ENCODE peak calls at places on chromosomes 1 and 21, in eight cellular contexts. C is mammary epithelial cell, U is IMR-90, D is mesenchymal stem cell, J is endodermal cell, I is colonic mucosa, H is mesendoderm, L is K562. B is an unnamed sample. For H3K4me1, the result is how much of the 10 kb centered on the place peaks cover.

GRCh38 chr1:156676820-156677615 is at the start of gene NES:
- DNase-seq in I (peak), L (peak), D (peak), C (no peak), J (peak), H (peak), U (peak), B (peak)

GRCh38 chr1:53734650-53735211 is 4.2 kb downstream of the GLIS1 start:
- DNase-seq in J (peak), H (no peak), L (no peak), U (peak), C (no peak), D (peak), I (no peak), B (peak)

GRCh38 chr1:54585181-54586066 is 37.4 kb downstream of the ACOT11 start:
- DNase-seq in J (no peak), I (no peak), C (no peak), L (no peak), D (no peak), H (no peak), U (peak), B (no peak)

GRCh38 chr21:38219049-38219628 is 37.7 kb upstream of the KCNJ15 start:
- DNase-seq in L (peak), I (peak), C (peak), U (peak), D (peak), H (peak), J (peak), B (peak)

GRCh38 chr1:79845951-79846350 is 839.4 kb upstream of the ADGRL4 start:
- DNase-seq in J (no peak), I (no peak), L (no peak), C (no peak), H (no peak), D (peak), U (peak), B (peak)

GRCh38 chr1:84174051-84174556 is 30.0 kb downstream of the PRKACB start:
- DNase-seq in H (peak), I (no peak), L (no peak), D (peak), U (peak), J (no peak), C (peak), B (peak)

GRCh38 chr1:192831706-192832355 is 23.0 kb downstream of the RGS2 start:
- DNase-seq in H (no peak), U (peak), L (no peak), I (no peak), J (no peak), C (peak), D (no peak), B (peak)

GRCh38 chr1:166166701-166167394 is at the start of gene FAM78B:
- DNase-seq in C (peak), U (peak), I (peak), H (peak), D (peak), J (peak), L (peak), B (peak)

GRCh38 chr1:93196591-93196990 is 16.1 kb downstream of the CCDC18 start:
- DNase-seq in D (peak), J (no peak), I (no peak), L (no peak), U (peak), C (no peak), H (no peak), B (peak)

GRCh38 chr1:220160027-220160426 is 66.1 kb downstream of the IARS2 start:
- DNase-seq in D (no peak), H (no peak), I (no peak), L (no peak), J (no peak), U (no peak), C (no peak), B (peak)

GRCh38 chr1:94805912-94806311 is 14.2 kb upstream of the SLC44A3 start:
- DNase-seq in I (peak), C (peak), J (peak), U (peak), L (peak), D (peak), H (peak), B (peak)

GRCh38 chr1:6471969-6472368 is 6.0 kb upstream of the TNFRSF25 start:
- DNase-seq in D (no peak), U (no peak), L (no peak), J (no peak), H (no peak), I (peak), C (no peak), B (no peak)

GRCh38 chr1:154423303-154423987 is 18.3 kb downstream of the IL6R start:
- DNase-seq in U (peak), I (no peak), C (peak), J (no peak), D (peak), H (no peak), L (no peak), B (peak)

GRCh38 chr1:60146884-60147283 is 73.3 kb upstream of the C1orf87 start:
- DNase-seq in H (no peak), J (no peak), I (no peak), C (no peak), U (no peak), L (no peak), D (no peak), B (no peak)

GRCh38 chr1:60152886-60153285 is 79.3 kb upstream of the C1orf87 start:
- DNase-seq in I (no peak), U (no peak), H (peak), D (no peak), C (no peak), J (no peak), L (no peak), B (no peak)

GRCh38 chr1:60156371-60156770 is 82.8 kb upstream of the C1orf87 start:
- DNase-seq in L (no peak), C (no peak), D (no peak), H (no peak), I (no peak), U (no peak), J (no peak), B (no peak)

GRCh38 chr1:60149254-60149653 is 75.7 kb upstream of the C1orf87 start:
- DNase-seq in L (no peak), J (peak), C (no peak), U (no peak), H (no peak), I (peak), D (no peak), B (no peak)

GRCh38 chr1:60151311-60151710 is 77.7 kb upstream of the C1orf87 start:
- DNase-seq in I (no peak), J (no peak), L (no peak), H (no peak), D (no peak), U (no peak), C (no peak), B (no peak)
- H3K4me3 ChIP-seq in I (no peak), J (no peak), L (no peak), H (no peak), D (no peak), U (no peak), C (no peak), B (no peak)

GRCh38 chr1:1240822-1241587 is 5.5 kb downstream of the C1QTNF12 start:
- DNase-seq in D (no peak), I (no peak), J (no peak), C (no peak), L (peak), U (no peak), H (no peak), B (no peak)
- H3K9ac ChIP-seq in D (no peak), I (no peak), J (no peak), C (no peak), L (no peak), U (no peak), H (no peak), B (no peak)

GRCh38 chr1:42336978-42337377 is 1.9 kb upstream of the FOXJ3 start:
- DNase-seq in J (peak), U (no peak), I (no peak), H (peak), D (no peak), C (no peak), L (no peak), B (no peak)
- H3K4me1 ChIP-seq in J (under half), U (under half), I (under half), H (under half), D (under half), C (under half), L (under half), B (under half)

DNA sequence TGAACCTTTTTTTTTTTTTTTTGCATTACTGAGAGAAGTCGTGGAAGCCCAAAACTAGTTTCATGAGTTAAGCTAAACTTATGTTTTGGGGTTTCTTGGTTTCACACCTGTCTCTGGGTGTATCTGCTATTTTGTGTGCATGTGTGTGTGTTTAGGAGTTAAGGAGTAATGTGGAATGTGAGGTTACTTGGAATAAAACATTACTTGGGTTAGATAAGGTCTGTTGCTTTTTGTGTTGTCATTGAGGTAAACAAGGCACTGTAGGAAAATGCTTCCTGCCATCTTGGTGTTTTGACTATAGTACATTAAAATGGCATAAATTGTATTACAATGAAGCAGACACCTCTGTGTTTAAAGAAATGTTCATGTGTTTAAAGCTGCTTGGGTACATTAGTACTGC is 2.9 kb downstream of the TENT5C start:
- DNase-seq in H (no peak), I (no peak), C (no peak), J (no peak), D (no peak), U (no peak), L (no peak), B (no peak)
- H3K4me3 ChIP-seq in H (no peak), I (peak), C (no peak), J (no peak), D (no peak), U (no peak), L (no peak), B (no peak)

GRCh38 chr1:4656533-4657140 is 2.2 kb downstream of the AJAP1 start:
- DNase-seq in I (no peak), J (peak), H (no peak), L (no peak), U (no peak), D (no peak), C (no peak), B (no peak)
- H3K9ac ChIP-seq in I (no peak), J (peak), H (no peak), L (no peak), U (no peak), D (no peak), C (peak), B (no peak)